ENCODE peak calls at places on chromosome 19, in nine cellular contexts. C, B, K, E, A, M, P, W and G are unnamed samples.

GRCh38 chr19:30492581-30492980 is 120.4 kb downstream of the ZNF536 start:
- DNase-seq in C (no peak), B (no peak), K (no peak), E (no peak), A (no peak), M (no peak), P (peak; percentile 85), W (no peak), G (no peak)

GRCh38 chr19:3613765-3614661 is 7.3 kb upstream of the TBXA2R start:
- DNase-seq in C (no peak), B (no peak), K (no peak), E (no peak), A (no peak), M (peak; percentile 31), P (no peak), W (no peak), G (no peak)

GRCh38 chr19:45403781-45404556 is 900 bp downstream of the PPP1R13L start:
- DNase-seq in C (peak; percentile 39), B (peak; percentile 37), K (peak; percentile 30), E (peak; percentile 49), A (no peak), M (no peak), P (no peak), W (no peak), G (peak; percentile 85)

GRCh38 chr19:57192993-57193392 is 1.7 kb downstream of the ZNF264 start:
- DNase-seq in C (no peak), B (no peak), K (no peak), E (no peak), A (no peak), M (no peak), P (no peak), W (no peak), G (no peak)

GRCh38 chr19:39261704-39262103 is 6.5 kb upstream of the IFNL2 start:
- DNase-seq in C (no peak), B (no peak), K (no peak), E (no peak), A (no peak), M (no peak), P (no peak), W (no peak), G (no peak)

GRCh38 chr19:8655340-8655709 is 24.9 kb downstream of the NFILZ start:
- DNase-seq in C (no peak), B (no peak), K (no peak), E (no peak), A (no peak), M (no peak), P (no peak), W (no peak), G (no peak)

GRCh38 chr19:50368649-50369570 is 3.5 kb upstream of the NAPSA start:
- DNase-seq in C (peak; percentile 59), B (peak; percentile 85), K (peak; percentile 64), E (peak; percentile 88), A (peak; percentile 94), M (peak; percentile 85), P (peak; percentile 78), W (no peak), G (peak; percentile 92)

GRCh38 chr19:52453324-52454094 is at the start of gene ZNF578:
- DNase-seq in C (peak; percentile 22), B (peak; percentile 72), K (peak; percentile 50), E (peak; percentile 95), A (peak; percentile 42), M (peak; percentile 91), P (no peak), W (no peak), G (no peak)

GRCh38 chr19:28482221-28482620 is 730.7 kb downstream of the UQCRFS1 start:
- DNase-seq in C (no peak), B (no peak), K (no peak), E (no peak), A (no peak), M (no peak), P (no peak), W (no peak), G (no peak)

GRCh38 chr19:21451187-21451586 is 54.2 kb upstream of the ZNF429 start:
- DNase-seq in C (no peak), B (no peak), K (no peak), E (no peak), A (no peak), M (no peak), P (no peak), W (no peak), G (no peak)

GRCh38 chr19:15288146-15288963 is 44.0 kb downstream of the BRD4 start:
- DNase-seq in C (no peak), B (no peak), K (no peak), E (peak; percentile 85), A (no peak), M (no peak), P (no peak), W (no peak), G (no peak)

GRCh38 chr19:2720777-2721569 is at the start of gene DIRAS1:
- DNase-seq in C (no peak), B (no peak), K (no peak), E (peak; percentile 54), A (no peak), M (no peak), P (no peak), W (no peak), G (no peak)

DNA sequence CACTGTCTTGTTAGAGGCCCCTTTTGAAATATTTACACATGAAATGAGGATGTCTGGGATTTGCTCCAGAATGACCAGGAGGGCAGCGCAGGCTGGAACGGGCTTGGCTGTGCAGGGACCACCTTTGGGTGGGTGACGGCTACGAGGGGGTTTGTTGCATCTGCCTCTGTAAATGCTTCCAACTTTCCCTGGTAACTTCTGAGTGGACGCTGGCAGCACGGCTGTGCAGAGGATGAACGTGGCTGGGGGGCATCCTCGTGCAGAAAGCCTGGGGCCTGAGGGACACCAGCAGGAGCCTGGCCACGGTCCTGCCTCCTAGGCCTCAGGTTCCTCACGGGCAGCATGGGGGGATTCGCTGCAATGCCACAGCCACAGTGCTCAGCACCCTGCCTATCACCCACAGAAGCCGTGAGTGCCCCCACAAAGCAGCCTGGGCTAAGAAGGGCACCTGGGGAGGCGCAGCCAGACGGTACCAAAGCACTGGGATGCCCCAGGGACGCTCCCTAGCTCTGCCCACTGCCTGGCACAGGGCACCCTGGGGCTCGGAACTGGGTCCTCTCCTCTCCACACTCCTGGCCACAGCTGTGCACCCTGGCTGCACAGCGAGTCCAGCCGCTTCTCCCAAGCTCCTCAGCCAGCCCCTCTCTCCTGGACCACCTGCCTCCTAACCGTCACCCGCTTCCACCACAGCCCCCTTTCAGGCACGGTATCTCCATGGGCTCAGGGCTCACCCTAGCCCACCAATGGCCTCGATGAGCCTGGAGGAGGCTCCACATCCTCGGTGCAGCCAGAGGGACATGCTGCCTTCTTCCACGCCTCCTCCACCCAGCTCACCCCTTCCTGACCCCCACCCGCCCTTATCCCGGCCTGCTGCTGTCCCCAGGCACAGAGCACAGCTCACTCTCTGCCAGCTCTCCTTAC is 44.5 kb downstream of the MLLT1 start:
- DNase-seq in C (no peak), B (no peak), K (no peak), E (peak; percentile 10), A (no peak), M (no peak), P (no peak), W (no peak), G (no peak)
- H3K4me1 ChIP-seq in C (peaks cover 6% of the 10 kb centered on the region), B (peaks cover 35% of the 10 kb centered on the region), K (peaks cover 4% of the 10 kb centered on the region), E (peaks cover 43% of the 10 kb centered on the region), A (peaks cover 85% of the 10 kb centered on the region), M (peaks cover 38% of the 10 kb centered on the region), P (no peaks in the 10 kb centered on the region), W (no peaks in the 10 kb centered on the region), G (peaks cover 48% of the 10 kb centered on the region)

GRCh38 chr19:18574691-18575291 is 3.1 kb downstream of the UBA52 start:
- DNase-seq in C (no peak), B (no peak), K (no peak), E (no peak), A (no peak), M (no peak), P (no peak), W (no peak), G (no peak)

GRCh38 chr19:18571564-18572344 is at the start of gene UBA52:
- DNase-seq in C (peak; percentile 98), B (peak; percentile 99), K (peak; percentile 97), E (peak; percentile 99), A (peak; percentile 96), M (peak; percentile 96), P (peak; percentile 97), W (peak; percentile 76), G (peak; percentile 99)

GRCh38 chr19:18576383-18576782 is 4.7 kb downstream of the UBA52 start:
- DNase-seq in C (no peak), B (no peak), K (no peak), E (no peak), A (no peak), M (no peak), P (no peak), W (no peak), G (no peak)

GRCh38 chr19:18580311-18580710 is 8.3 kb upstream of the REX1BD start:
- DNase-seq in C (no peak), B (no peak), K (no peak), E (no peak), A (no peak), M (no peak), P (no peak), W (no peak), G (no peak)

DNA sequence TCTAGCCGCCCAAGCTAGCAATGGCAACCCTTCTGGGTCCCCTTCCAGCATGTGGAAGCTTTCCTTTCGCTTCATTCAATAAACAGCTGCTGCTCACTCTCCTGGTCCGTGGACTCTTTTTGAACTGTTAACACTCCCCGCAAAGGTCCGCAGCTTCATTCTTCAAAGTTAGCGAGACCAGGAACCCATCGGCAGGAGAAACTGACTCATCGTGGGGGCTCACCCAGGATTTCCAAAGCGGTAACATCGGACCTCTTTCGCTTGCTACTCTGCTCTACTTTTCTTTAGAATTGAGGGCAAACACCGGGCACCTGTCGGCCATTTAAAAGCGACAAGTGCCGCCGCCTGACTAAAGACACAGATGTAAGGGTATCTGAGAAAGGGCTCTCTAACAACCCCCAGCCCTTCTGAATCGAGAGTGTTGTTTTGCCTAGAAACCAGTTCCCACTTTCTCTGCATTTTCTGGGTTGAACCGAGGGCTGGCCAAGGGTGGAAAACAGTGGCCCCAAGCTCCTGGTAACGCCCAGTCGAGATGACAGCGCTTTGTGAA is 5.8 kb downstream of the UBA52 start:
- DNase-seq in C (no peak), B (no peak), K (no peak), E (no peak), A (no peak), M (no peak), P (no peak), W (no peak), G (no peak)
- H3K4me3 ChIP-seq in C (no peak overlapping the region), B (no peak overlapping the region), K (no peak overlapping the region), E (no peak overlapping the region), A (no peak overlapping the region), M (no peak overlapping the region), P (no peak overlapping the region), W (no peak overlapping the region), G (no peak overlapping the region)

GRCh38 chr19:16608290-16608704 is 19.7 kb downstream of the MED26 start:
- DNase-seq in C (no peak), B (peak; percentile 70), K (no peak), E (no peak), A (peak; percentile 84), M (peak; percentile 91), P (no peak), W (no peak), G (no peak)
- H3K4me1 ChIP-seq in C (no peaks in the 10 kb centered on the region), B (peaks cover 18% of the 10 kb centered on the region), K (no peaks in the 10 kb centered on the region), E (peaks cover 14% of the 10 kb centered on the region), A (peaks cover 47% of the 10 kb centered on the region), M (peaks cover 6% of the 10 kb centered on the region), P (peaks cover 22% of the 10 kb centered on the region), W (peaks cover 6% of the 10 kb centered on the region), G (peaks cover 7% of the 10 kb centered on the region)

DNA sequence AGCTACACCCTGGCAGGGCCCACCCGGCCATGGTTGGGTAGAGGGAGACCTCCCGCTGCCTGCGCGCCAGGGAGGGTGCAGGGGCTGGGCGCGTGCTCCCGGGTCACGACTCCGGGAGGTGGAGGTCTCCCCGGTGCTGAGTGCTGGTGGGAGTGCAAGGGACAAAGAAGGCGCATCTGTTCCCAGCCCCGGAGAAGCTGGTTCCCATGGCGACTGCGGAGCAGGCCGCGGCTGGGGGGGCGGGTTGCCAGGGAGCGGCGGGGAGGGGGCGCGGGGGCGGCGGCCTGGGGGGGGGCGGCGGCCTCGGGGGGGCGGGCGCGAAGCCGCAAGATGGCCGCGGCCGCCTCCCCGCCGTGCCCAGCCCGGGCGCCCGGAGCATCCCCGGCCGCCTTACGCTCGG is 1.2 kb downstream of the CBARP start:
- DNase-seq in C (no peak), B (no peak), K (no peak), E (no peak), A (no peak), M (no peak), P (no peak), W (no peak), G (no peak)
- H3K4me3 ChIP-seq in C (no peak overlapping the region), B (no peak overlapping the region), K (no peak overlapping the region), E (peak overlapping the region; percentile 77), A (peak overlapping the region; percentile 40), M (peak overlapping the region; percentile 75), P (peak overlapping the region; percentile 72), W (peak overlapping the region; percentile 63), G (peak overlapping the region; percentile 71)